ENCODE peak calls at places on chromosomes 13 and 19, in eight cellular contexts. D is heart right ventricle; A is AG04450; F is right lobe of liver; X is pancreas; W is AG04449; R is CD8-positive, alpha-beta T cell; V is thoracic aorta. Y is an unnamed sample.

GRCh38 chr19:34082289-34083077 is 89.8 kb upstream of the LSM14A start:
- DNase-seq in X (no peak), F (no peak), R (no peak), A (no peak), D (no peak), V (no peak), W (peak; percentile 12), Y (no peak)

GRCh38 chr13:47459512-47459911 is 541.6 kb downstream of the SUCLA2 start:
- DNase-seq in R (no peak), A (no peak), D (no peak), W (no peak), X (no peak), F (no peak), V (no peak), Y (peak; percentile 64)

GRCh38 chr13:50389726-50390125 is 374.5 kb downstream of the KCNRG start:
- DNase-seq in R (no peak), F (no peak), D (no peak), X (no peak), V (no peak), A (no peak), W (no peak), Y (no peak)

GRCh38 chr19:6678690-6679109 is 8.7 kb upstream of the TNFSF14 start:
- DNase-seq in F (no peak), A (no peak), W (no peak), D (no peak), X (no peak), R (no peak), V (no peak), Y (no peak)

GRCh38 chr19:6457958-6458694 is 1.5 kb downstream of the SLC25A23 start:
- DNase-seq in W (no peak), R (no peak), A (no peak), X (no peak), D (no peak), V (no peak), F (no peak), Y (no peak)

GRCh38 chr13:103156346-103156998 is 90.3 kb upstream of the SLC10A2 start:
- DNase-seq in W (no peak), A (no peak), F (no peak), X (no peak), D (no peak), V (no peak), R (no peak), Y (no peak)

GRCh38 chr19:794989-795658 is 2.1 kb upstream of the PTBP1 start:
- DNase-seq in R (no peak), V (no peak), X (peak; percentile 85), W (no peak), D (no peak), A (no peak), F (peak; percentile 34), Y (no peak)

GRCh38 chr19:55649579-55650557 is 1.9 kb downstream of the CCDC106 start:
- DNase-seq in A (no peak), F (no peak), W (no peak), X (peak; percentile 67), D (no peak), V (no peak), R (no peak), Y (no peak)

GRCh38 chr13:33868343-33868994 is 50.5 kb downstream of the RFC3 start:
- DNase-seq in X (no peak), R (no peak), W (no peak), F (no peak), D (no peak), V (no peak), A (no peak), Y (no peak)

GRCh38 chr13:32587014-32587773 is 942 bp downstream of the PDS5B start:
- DNase-seq in F (peak; percentile 87), V (peak; percentile 25), W (no peak), X (peak; percentile 81), R (peak; percentile 17), A (no peak), D (peak; percentile 76), Y (peak; percentile 70)

GRCh38 chr13:42484396-42484795 is 89.6 kb upstream of the TNFSF11 start:
- DNase-seq in F (no peak), D (no peak), X (no peak), A (no peak), R (no peak), W (no peak), V (no peak), Y (peak; percentile 48)

GRCh38 chr13:28568286-28568685 is 73.4 kb upstream of the FLT1 start:
- DNase-seq in V (no peak), F (peak; percentile 36), W (no peak), R (no peak), D (peak; percentile 77), A (peak; percentile 23), X (peak; percentile 93), Y (no peak)

GRCh38 chr19:50509366-50509765 is 1.6 kb downstream of the JOSD2 start:
- DNase-seq in R (no peak), X (peak; percentile 60), D (no peak), V (no peak), A (no peak), W (no peak), F (no peak), Y (no peak)

GRCh38 chr19:15445807-15446376 is 3.9 kb downstream of the WIZ start:
- DNase-seq in A (no peak), F (no peak), X (no peak), V (no peak), W (no peak), R (no peak), D (peak; percentile 59), Y (no peak)

GRCh38 chr13:112693831-112694497 is 4.1 kb downstream of the ATP11A start:
- DNase-seq in V (no peak), W (peak; percentile 59), X (no peak), A (peak; percentile 41), F (no peak), D (no peak), R (no peak), Y (peak; percentile 63)

GRCh38 chr19:37929512-37929911 is 22.5 kb downstream of the SIPA1L3 start:
- DNase-seq in X (no peak), A (no peak), D (no peak), R (no peak), F (no peak), W (no peak), V (no peak), Y (no peak)
- H3K4me3 ChIP-seq in X (no peak overlapping the region), A (no peak overlapping the region), D (no peak overlapping the region), R (no peak overlapping the region), F (no peak overlapping the region), W (no peak overlapping the region), V (no peak overlapping the region), Y (no peak overlapping the region)

GRCh38 chr13:110103026-110103425 is 203.9 kb downstream of the COL4A1 start:
- DNase-seq in W (no peak), X (no peak), V (no peak), A (no peak), F (no peak), R (no peak), D (no peak), Y (no peak)
- TF ChIP-seq CTCF in W (no peak), X (no peak), V (no peak), A (no peak), F (no peak), R (no peak), D (no peak), Y (no peak)

GRCh38 chr19:23385404-23385803 is 9.9 kb downstream of the ZNF91 start:
- DNase-seq in F (no peak), V (no peak), W (no peak), X (no peak), D (no peak), R (no peak), A (no peak), Y (no peak)
- H3K4me3 ChIP-seq in F (no peak overlapping the region), V (no peak overlapping the region), W (no peak overlapping the region), X (no peak overlapping the region), D (no peak overlapping the region), R (no peak overlapping the region), A (no peak overlapping the region), Y (no peak overlapping the region)

DNA sequence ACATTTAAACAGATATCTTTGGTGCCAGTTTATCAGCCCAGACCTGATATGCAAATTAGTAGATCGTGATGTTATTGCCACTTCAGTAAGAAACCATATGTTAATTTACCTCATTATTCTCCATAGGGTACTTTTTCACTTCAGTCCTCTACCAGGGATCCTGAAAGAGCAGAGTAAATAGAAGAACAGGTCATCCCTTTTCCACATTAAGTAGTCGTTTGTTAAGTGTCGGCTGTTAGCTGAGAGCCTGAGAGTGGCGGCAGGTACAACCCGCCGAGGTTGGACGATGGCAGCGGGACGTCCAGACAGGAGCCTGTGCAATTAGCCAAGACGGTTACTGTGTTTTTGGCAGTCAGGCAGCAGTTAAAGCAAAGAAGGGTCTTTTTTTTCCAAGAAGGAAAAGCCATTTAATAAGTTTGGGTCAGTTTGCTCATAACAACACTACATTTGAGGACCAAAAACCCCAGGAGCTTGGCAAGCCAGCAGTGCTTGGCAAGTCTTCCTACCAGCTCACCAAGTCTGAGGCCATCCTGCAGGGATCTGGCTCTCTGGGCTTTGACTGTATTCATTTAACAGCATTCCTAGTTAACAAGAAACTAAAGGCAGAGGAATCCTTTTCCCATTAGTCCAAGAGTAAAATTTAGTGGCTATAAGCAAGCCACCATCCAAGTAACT is 231.8 kb downstream of the SHISA2 start:
- DNase-seq in V (no peak), R (no peak), F (no peak), A (no peak), W (no peak), X (no peak), D (peak; percentile 11), Y (peak; percentile 62)
- TF ChIP-seq CTCF in V (no peak), R (no peak), F (no peak), A (no peak), W (no peak), X (no peak), D (no peak), Y (no peak)

GRCh38 chr13:48983331-48983730 is 7.6 kb downstream of the FNDC3A start:
- DNase-seq in F (no peak), A (no peak), W (no peak), X (no peak), R (no peak), V (no peak), D (no peak), Y (no peak)
- H3K4me3 ChIP-seq in F (no peak overlapping the region), A (no peak overlapping the region), W (no peak overlapping the region), X (no peak overlapping the region), R (no peak overlapping the region), V (no peak overlapping the region), D (no peak overlapping the region), Y (no peak overlapping the region)

GRCh38 chr19:11261902-11262839 is at the start of gene DOCK6:
- DNase-seq in D (peak; percentile 56), R (no peak), F (peak; percentile 53), W (no peak), V (no peak), A (no peak), X (peak; percentile 76), Y (no peak)
- TF ChIP-seq CTCF in D (peak; percentile 49), R (no peak), F (peak; percentile 32), W (peak; percentile 59), V (peak; percentile 47), A (peak; percentile 46), X (no peak), Y (peak; percentile 40)

GRCh38 chr19:38676878-38677646 is 29.6 kb downstream of the ACTN4 start:
- DNase-seq in A (no peak), F (no peak), V (no peak), R (no peak), D (no peak), X (no peak), W (no peak), Y (no peak)
- H3K4me3 ChIP-seq in A (no peak overlapping the region), F (no peak overlapping the region), V (peak overlapping the region; percentile 27), R (no peak overlapping the region), D (no peak overlapping the region), X (no peak overlapping the region), W (no peak overlapping the region), Y (no peak overlapping the region)

Y was measured in astrocyte of the spinal cord.